ENCODE peak calls at places on chromosomes 2 and 18, in six cellular contexts. F, A, D, H, M and Y are unnamed samples.

GRCh38 chr2:74525717-74526648 is at the start of gene DQX1:
- DNase-seq in F (no peak), A (peak), D (no peak), H (no peak), M (no peak), Y (peak)

GRCh38 chr2:109419960-109420370 is 193.8 kb downstream of the SEPTIN10 start:
- DNase-seq in F (no peak), A (peak), D (no peak), H (peak), M (no peak), Y (no peak)

GRCh38 chr2:33011406-33011805 is 64.7 kb downstream of the LTBP1 start:
- DNase-seq in F (no peak), A (no peak), D (no peak), H (no peak), M (no peak), Y (no peak)

GRCh38 chr18:396251-396555 is 104.3 kb downstream of the COLEC12 start:
- DNase-seq in F (no peak), A (no peak), D (no peak), H (no peak), M (no peak), Y (no peak)

GRCh38 chr2:231104115-231104713 is 20.6 kb downstream of the HTR2B start:
- DNase-seq in F (peak), A (no peak), D (peak), H (no peak), M (peak), Y (peak)

GRCh38 chr2:191885103-191885502 is 38.2 kb upstream of the CAVIN2 start:
- DNase-seq in F (no peak), A (no peak), D (no peak), H (no peak), M (no peak), Y (no peak)

GRCh38 chr18:50644807-50645206 is 84.9 kb downstream of the MAPK4 start:
- DNase-seq in F (no peak), A (no peak), D (no peak), H (no peak), M (no peak), Y (no peak)

GRCh38 chr2:111676423-111676822 is 207.6 kb downstream of the ANAPC1 start:
- DNase-seq in F (no peak), A (no peak), D (no peak), H (no peak), M (no peak), Y (no peak)

GRCh38 chr2:117960231-117960630 is 53.6 kb downstream of the CCDC93 start:
- DNase-seq in F (no peak), A (no peak), D (no peak), H (no peak), M (no peak), Y (no peak)

GRCh38 chr2:157302492-157303099 is 23.0 kb downstream of the ERMN start:
- DNase-seq in F (no peak), A (no peak), D (no peak), H (no peak), M (no peak), Y (peak)

GRCh38 chr2:83233284-83233683 is 1225.8 kb downstream of the SUCLG1 start:
- DNase-seq in F (no peak), A (no peak), D (no peak), H (no peak), M (no peak), Y (no peak)

GRCh38 chr2:11103984-11104793 is 51.1 kb upstream of the SLC66A3 start:
- DNase-seq in F (no peak), A (no peak), D (no peak), H (no peak), M (no peak), Y (peak)

GRCh38 chr2:31379102-31379501 is 35.4 kb downstream of the XDH start:
- DNase-seq in F (no peak), A (no peak), D (no peak), H (no peak), M (no peak), Y (no peak)

GRCh38 chr2:75646583-75647425 is at the start of gene MRPL19:
- DNase-seq in F (peak), A (peak), D (peak), H (peak), M (peak), Y (peak)

GRCh38 chr2:207815254-207815653 is 45.5 kb upstream of the FZD5 start:
- DNase-seq in F (no peak), A (no peak), D (no peak), H (no peak), M (no peak), Y (no peak)

GRCh38 chr2:151947524-151948165 is 119.4 kb upstream of the ARL5A start:
- DNase-seq in F (no peak), A (no peak), D (no peak), H (no peak), M (no peak), Y (no peak)

GRCh38 chr2:205568620-205569019 is 113.7 kb upstream of the NRP2 start:
- DNase-seq in F (no peak), A (no peak), D (no peak), H (no peak), M (no peak), Y (no peak)

GRCh38 chr2:127415593-127416485 is 2.4 kb upstream of the PROC start:
- DNase-seq in F (peak), A (peak), D (no peak), H (peak), M (no peak), Y (peak)

GRCh38 chr2:288002-288742 is at the start of gene ALKAL2:
- DNase-seq in F (no peak), A (no peak), D (no peak), H (peak), M (no peak), Y (no peak)
- H3K4me3 ChIP-seq in F (peak), A (peak), D (peak), H (peak), M (peak), Y (no peak)

GRCh38 chr2:37644191-37644590 is 27.3 kb downstream of the CDC42EP3 start:
- DNase-seq in F (no peak), A (no peak), D (no peak), H (no peak), M (no peak), Y (no peak)

GRCh38 chr2:37643102-37644078 is 28.1 kb downstream of the CDC42EP3 start:
- DNase-seq in F (no peak), A (no peak), D (no peak), H (no peak), M (no peak), Y (no peak)

GRCh38 chr2:37639631-37640030 is 31.8 kb downstream of the CDC42EP3 start:
- DNase-seq in F (no peak), A (no peak), D (no peak), H (no peak), M (no peak), Y (no peak)

GRCh38 chr2:37638973-37639372 is 32.5 kb downstream of the CDC42EP3 start:
- DNase-seq in F (no peak), A (no peak), D (no peak), H (no peak), M (no peak), Y (no peak)

DNA sequence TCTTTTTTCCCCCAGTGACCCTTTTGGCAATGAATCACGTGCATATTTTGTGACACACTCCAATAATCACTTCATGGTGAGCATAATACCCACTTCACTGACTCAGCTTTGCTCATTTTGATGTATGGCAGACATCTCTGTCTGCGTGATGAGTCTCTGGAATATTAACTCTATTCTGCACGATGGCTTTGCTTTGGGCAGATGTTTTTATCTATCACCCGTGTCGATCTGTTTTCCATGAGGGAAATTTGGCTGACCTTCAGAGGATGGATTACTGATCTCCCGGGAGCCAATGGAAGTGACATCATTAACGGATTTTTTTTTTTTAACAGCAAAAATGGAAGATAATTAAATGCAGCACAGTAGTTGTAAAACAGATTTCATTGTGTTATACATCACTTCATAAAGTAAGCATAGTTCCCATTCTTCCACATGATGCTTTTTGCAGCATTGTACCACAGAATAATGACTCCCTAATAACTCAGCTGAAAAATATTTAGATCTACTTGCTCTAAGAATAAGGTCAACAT is 29.8 kb downstream of the CDC42EP3 start:
- DNase-seq in F (no peak), A (no peak), D (no peak), H (no peak), M (no peak), Y (no peak)
- H3K4me3 ChIP-seq in F (no peak), A (no peak), D (no peak), H (no peak), M (no peak), Y (no peak)

DNA sequence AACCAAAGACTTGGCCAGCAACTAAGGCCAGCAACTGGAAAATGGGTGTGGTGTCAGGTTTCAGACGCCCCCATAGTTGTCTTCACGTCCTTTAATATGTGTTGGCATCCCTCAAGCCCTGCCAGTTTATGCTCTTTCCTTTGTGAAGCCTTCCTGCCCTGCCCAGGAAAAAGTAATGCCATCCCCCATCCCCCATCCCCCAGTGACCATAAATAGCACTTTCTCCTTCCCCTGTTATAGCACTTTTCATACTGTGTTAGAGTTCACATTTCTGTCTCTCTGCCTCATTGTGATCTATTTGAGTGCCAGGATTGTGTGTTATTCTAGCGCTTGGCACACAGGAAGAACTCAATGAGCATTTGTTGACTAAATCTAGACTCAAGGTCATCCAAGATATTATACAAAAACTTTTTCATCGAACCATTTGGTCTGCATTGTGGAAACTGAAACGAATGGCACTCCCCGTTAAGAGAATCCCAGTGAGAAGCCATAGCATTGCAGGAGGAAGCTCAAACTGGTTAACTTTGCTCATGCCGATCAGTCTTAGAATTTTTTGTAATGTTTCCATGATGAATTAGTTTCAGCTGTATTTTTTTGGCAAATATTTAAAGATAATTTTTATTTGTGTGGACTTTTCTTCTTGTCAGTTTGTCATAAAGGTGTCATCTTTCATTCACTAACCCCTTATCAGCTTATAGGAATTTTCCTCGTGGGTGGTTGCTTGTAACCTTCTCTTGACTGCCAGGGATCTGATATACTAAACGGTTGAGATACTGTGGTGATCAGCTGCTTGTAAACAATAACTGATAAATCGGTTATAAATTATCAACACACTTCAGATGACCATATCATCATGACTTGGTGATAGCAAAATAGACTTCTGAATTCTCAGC is 15.7 kb downstream of the CRIM1 start:
- DNase-seq in F (no peak), A (no peak), D (no peak), H (no peak), M (no peak), Y (no peak)
- H3K4me3 ChIP-seq in F (no peak), A (no peak), D (no peak), H (no peak), M (no peak), Y (no peak)

GRCh38 chr2:234952270-234953115 is 676 bp downstream of the SH3BP4 start:
- DNase-seq in F (no peak), A (peak), D (peak), H (no peak), M (no peak), Y (no peak)
- H3K4me3 ChIP-seq in F (peak), A (peak), D (peak), H (peak), M (peak), Y (no peak)

GRCh38 chr2:106130251-106130998 is 63.7 kb downstream of the UXS1 start:
- DNase-seq in F (no peak), A (no peak), D (no peak), H (peak), M (no peak), Y (no peak)
- H3K4me3 ChIP-seq in F (peak), A (no peak), D (no peak), H (peak), M (no peak), Y (no peak)

GRCh38 chr18:63603772-63604171 is 16.6 kb downstream of the SERPINB13 start:
- DNase-seq in F (no peak), A (no peak), D (no peak), H (no peak), M (peak), Y (no peak)
- H3K4me3 ChIP-seq in F (no peak), A (no peak), D (no peak), H (no peak), M (no peak), Y (no peak)

GRCh38 chr18:47263828-47264314 is 12.4 kb upstream of the SKOR2 start:
- DNase-seq in F (no peak), A (no peak), D (no peak), H (no peak), M (no peak), Y (no peak)

GRCh38 chr18:47262397-47263196 is 11.1 kb upstream of the SKOR2 start:
- DNase-seq in F (no peak), A (no peak), D (no peak), H (no peak), M (no peak), Y (no peak)

GRCh38 chr18:47265197-47265596 is 13.7 kb upstream of the SKOR2 start:
- DNase-seq in F (no peak), A (no peak), D (no peak), H (no peak), M (no peak), Y (no peak)

GRCh38 chr18:47261902-47262301 is 10.4 kb upstream of the SKOR2 start:
- DNase-seq in F (no peak), A (no peak), D (no peak), H (no peak), M (no peak), Y (no peak)

DNA sequence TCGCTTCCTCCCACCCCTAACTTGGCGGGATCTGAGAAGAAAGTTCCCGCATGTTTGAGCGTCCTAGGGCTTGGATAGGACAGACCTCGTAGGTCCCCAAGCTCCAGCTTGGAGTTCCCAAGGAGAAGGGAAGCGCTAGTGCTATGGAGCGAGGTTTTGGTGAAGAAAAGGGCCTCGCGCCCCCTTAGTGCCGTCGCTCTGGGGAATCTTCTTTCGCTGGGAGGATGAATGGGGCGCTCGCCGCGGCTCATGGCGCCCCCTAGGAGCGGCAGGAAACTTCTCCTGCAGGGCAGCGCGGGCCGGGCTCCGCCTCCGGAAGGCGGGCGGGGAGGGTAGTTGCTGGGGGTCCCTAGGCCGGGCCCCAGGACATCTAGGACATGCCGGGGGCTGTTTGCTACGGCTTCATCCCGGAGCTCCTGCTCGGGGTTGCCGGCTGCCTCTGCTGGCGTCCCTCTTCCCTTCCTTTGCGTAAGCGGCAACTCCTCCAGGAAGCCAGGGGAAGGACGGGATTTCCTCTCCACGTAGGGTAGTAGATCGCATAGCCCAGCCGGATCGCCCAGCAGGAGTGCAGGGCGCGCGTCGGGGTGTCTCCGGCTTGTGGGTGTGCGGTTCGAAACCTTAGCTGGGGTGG is 11.9 kb upstream of the SKOR2 start:
- DNase-seq in F (no peak), A (peak), D (no peak), H (no peak), M (no peak), Y (no peak)
- H3K4me3 ChIP-seq in F (peak), A (no peak), D (peak), H (no peak), M (no peak), Y (no peak)

DNA sequence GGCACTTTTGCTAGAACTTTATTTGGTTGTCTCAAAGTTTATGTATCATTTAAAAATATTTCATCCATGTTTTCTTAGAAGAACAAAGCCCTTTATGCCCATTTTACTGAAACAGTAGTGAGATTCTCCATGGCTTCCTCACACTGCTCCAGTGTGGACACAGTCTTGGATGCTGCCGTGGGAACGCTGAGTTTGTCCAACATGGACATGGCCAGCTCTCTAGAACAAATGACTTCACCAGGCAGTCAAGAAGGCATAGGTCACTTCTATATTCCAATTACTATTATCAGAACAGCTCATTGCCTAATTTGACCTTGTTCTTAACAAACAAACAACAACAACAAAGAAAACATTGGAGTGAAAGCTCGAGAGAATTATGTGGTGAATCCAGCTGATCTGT is 414.1 kb upstream of the ID2 start:
- DNase-seq in F (no peak), A (no peak), D (no peak), H (no peak), M (no peak), Y (no peak)
- H3K4me3 ChIP-seq in F (no peak), A (no peak), D (no peak), H (no peak), M (no peak), Y (no peak)